ENCODE peak calls at places on chromosomes 13 and 19, in nine cellular contexts. H is brain microvascular endothelial cell; N is tibial nerve; U is Calu3; J is fibroblast of mammary gland; G is transverse colon; M is activated CD8-positive, alpha-beta T cell treated with anti-CD3 and anti-CD28 coated beads for 36 hours; R is MM.1S; X is tibial artery. F is an unnamed sample.

GRCh38 chr19:15399234-15399515 is 19.6 kb upstream of the AKAP8 start:
- DNase-seq in H (no peak), N (no peak), U (no peak), J (no peak), G (no peak), M (no peak), R (no peak), X (no peak), F (peak; percentile 14)

GRCh38 chr13:20227730-20228129 is 4.4 kb downstream of the GJB6 start:
- DNase-seq in H (no peak), N (no peak), U (no peak), J (no peak), G (no peak), M (no peak), R (no peak), X (no peak), F (no peak)

GRCh38 chr13:75861786-75862185 is 225.7 kb downstream of the LMO7 start:
- DNase-seq in H (no peak), N (no peak), U (no peak), J (no peak), G (no peak), M (no peak), R (no peak), X (no peak), F (no peak)

GRCh38 chr19:30284209-30284608 is 88.0 kb upstream of the ZNF536 start:
- DNase-seq in H (no peak), N (no peak), U (no peak), J (no peak), G (no peak), M (no peak), R (no peak), X (no peak), F (no peak)

GRCh38 chr13:43472344-43472743 is 314.4 kb downstream of the ENOX1 start:
- DNase-seq in H (no peak), N (no peak), U (no peak), J (no peak), G (no peak), M (no peak), R (no peak), X (no peak), F (no peak)

GRCh38 chr13:36883829-36884228 is 36.2 kb downstream of the SMAD9 start:
- DNase-seq in H (no peak), N (no peak), U (no peak), J (no peak), G (no peak), M (no peak), R (no peak), X (no peak), F (no peak)

GRCh38 chr13:114110091-114110829 is 22.2 kb downstream of the RASA3 start:
- DNase-seq in H (no peak), N (peak; percentile 16), U (no peak), J (peak; percentile 50), G (peak; percentile 68), M (peak; percentile 86), R (peak; percentile 94), X (peak; percentile 66), F (peak; percentile 59)

GRCh38 chr13:37453246-37453645 is 145.3 kb downstream of the POSTN start:
- DNase-seq in H (no peak), N (no peak), U (no peak), J (peak; percentile 90), G (no peak), M (no peak), R (no peak), X (no peak), F (no peak)

GRCh38 chr13:94556016-94556415 is 39.9 kb downstream of the TGDS start:
- DNase-seq in H (no peak), N (no peak), U (no peak), J (no peak), G (no peak), M (no peak), R (no peak), X (no peak), F (no peak)

GRCh38 chr13:41179593-41180250 is 14.6 kb downstream of the KBTBD7 start:
- DNase-seq in H (no peak), N (no peak), U (no peak), J (peak; percentile 87), G (no peak), M (peak; percentile 28), R (no peak), X (no peak), F (no peak)

DNA sequence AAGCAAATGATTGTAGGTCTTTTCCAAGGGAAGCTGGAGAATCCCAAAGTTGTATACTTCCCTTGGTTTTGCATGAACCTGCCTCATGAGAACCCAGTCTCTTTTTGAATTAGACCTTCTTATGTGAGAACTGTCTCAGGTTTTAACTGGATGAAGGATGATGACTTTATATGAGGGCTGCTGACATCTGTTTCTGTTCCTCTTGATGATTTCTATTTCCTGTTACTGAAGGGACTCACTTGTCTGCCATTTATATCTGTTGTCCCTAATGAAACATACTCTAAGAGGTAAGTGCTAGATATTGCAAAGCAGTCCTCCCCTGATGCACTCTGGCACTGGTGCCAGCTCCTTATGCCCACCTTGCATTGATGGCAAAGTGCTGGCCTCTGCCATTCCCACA is 33.6 kb downstream of the ERICH4 start:
- DNase-seq in H (no peak), N (no peak), U (no peak), J (no peak), G (no peak), M (no peak), R (no peak), X (no peak), F (no peak)
- TF ChIP-seq CTCF in H (no peak), N (no peak), U (no peak), J (no peak), G (no peak), M (no peak), R (no peak), X (no peak), F (no peak)

DNA sequence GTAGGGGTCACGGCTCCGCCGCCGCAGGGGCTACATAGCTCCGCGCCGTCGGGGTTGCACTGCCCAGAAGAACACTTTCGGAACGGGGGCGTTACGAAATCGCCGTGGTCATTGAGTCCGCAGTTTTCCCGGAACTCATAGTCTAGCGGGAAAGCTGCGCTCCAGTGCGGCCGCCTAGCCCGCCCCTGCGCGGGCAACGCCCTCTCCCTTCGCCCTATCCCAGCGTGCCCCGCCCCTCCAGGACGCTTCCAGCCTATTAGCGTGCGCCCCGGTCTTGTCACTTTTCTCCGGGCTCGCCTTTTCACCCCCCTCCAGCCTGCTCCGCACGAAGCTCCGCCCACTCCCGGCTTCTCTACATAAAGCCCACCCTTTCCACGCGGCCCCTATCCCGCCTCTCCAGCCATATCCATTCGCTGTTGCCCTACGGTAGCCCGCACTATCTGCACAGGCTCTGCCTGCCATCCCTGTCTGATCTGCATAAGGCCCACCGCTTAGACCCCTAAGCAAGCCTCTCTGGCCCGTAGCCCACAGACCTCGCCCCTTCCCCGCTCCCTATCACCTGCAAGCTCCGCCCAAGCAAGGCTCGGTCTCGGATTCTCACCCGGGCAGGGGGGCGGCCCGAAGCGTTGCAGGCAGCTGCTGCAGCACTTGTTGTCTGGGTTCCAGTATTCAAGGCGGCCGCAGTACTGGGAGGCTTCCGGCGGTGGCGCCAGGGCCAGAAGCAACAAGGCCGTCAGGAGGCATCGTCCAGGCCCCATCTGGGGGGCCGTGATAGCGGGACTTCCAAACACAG is 1.6 kb downstream of the IGFLR1 start:
- DNase-seq in H (peak; percentile 97), N (peak; percentile 97), U (peak; percentile 99), J (peak; percentile 93), G (peak; percentile 98), M (peak; percentile 99), R (peak; percentile 97), X (peak; percentile 99), F (peak; percentile 98)
- TF ChIP-seq CTCF in H (peak; percentile 41), N (no peak), U (no peak), J (no peak), G (no peak), M (no peak), R (peak; percentile 47), X (no peak), F (peak; percentile 37)

GRCh38 chr19:32336259-32337111 is 8.9 kb upstream of the ZNF507 start:
- DNase-seq in H (peak; percentile 15), N (no peak), U (no peak), J (peak; percentile 64), G (no peak), M (no peak), R (no peak), X (no peak), F (no peak)
- TF ChIP-seq CTCF in H (no peak), N (no peak), U (no peak), J (peak; percentile 22), G (peak; percentile 2), M (no peak), R (no peak), X (no peak), F (no peak)

DNA sequence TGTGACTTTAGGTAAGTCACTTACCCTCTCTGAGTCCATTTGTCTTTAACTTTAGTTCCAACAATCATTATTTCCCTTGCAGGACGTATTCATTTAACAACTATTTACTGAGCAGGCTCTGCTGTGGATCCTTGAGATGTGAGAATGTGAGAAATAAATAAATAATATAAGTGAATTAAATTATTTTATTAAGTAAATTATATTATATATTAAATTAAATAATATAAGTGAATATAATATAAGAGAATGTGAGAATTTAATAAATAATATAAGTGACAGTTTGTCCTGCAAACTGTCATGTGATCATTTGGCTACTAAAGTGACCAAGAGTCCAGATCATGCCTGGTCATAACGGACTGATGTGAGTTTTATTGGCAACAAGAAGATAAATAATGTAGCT is 598 bp downstream of the OR2Z1 start:
- DNase-seq in H (no peak), N (no peak), U (no peak), J (no peak), G (no peak), M (no peak), R (no peak), X (no peak), F (no peak)
- TF ChIP-seq CTCF in H (no peak), N (no peak), U (no peak), J (no peak), G (no peak), M (no peak), R (no peak), X (no peak), F (no peak)

DNA sequence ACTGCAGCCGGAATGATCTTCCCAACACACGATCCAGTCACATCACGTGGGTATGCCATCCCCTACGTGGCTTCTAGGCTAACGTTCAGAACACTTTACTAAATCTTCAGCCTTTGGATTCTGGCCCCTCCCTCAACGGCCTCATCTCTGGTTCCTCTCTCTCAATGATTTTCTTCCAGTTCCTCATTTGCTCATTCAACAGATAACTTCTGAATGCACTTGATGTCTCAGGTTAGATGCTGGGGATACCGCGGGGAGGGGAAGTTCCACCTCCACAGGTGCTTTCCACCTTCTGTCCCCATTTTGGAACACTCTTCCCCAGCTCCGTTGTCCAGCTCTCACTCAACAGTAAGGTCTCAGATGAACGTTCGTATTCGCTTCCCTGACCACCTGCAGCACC is 66.1 kb downstream of the ATP7B start:
- DNase-seq in H (no peak), N (no peak), U (no peak), J (no peak), G (no peak), M (no peak), R (no peak), X (no peak), F (peak; percentile 71)
- TF ChIP-seq CTCF in H (no peak), N (no peak), U (no peak), J (no peak), G (no peak), M (no peak), R (no peak), X (no peak), F (no peak)

F was measured in GM10248.